ENCODE peak calls at places on chromosomes 7 and 10, in five cellular contexts. R is head of caudate nucleus, E is SW 1271, L is CD14-positive monocyte, N is T-cell. J is an unnamed sample.

GRCh38 chr7:110988890-110989501 is 101.9 kb upstream of the LRRN3 start:
- DNase-seq in E (no peak), L (no peak), N (no peak), R (no peak), J (no peak)

GRCh38 chr10:95221124-95221523 is 27.1 kb downstream of the ACSM6 start:
- DNase-seq in L (no peak), N (no peak), R (no peak), E (no peak), J (no peak)

GRCh38 chr7:108014200-108014599 is 11.2 kb upstream of the LAMB1 start:
- DNase-seq in L (no peak), E (no peak), R (no peak), N (no peak), J (no peak)

GRCh38 chr10:4270116-4270515 is 485.1 kb upstream of the KLF6 start:
- DNase-seq in N (no peak), E (no peak), L (peak; percentile 51), R (no peak), J (peak; percentile 60)

GRCh38 chr7:70477051-70478010 is 654.6 kb upstream of the GALNT17 start:
- DNase-seq in R (no peak), E (no peak), N (no peak), L (no peak), J (no peak)

GRCh38 chr7:155292680-155293226 is 4.9 kb upstream of the INSIG1 start:
- DNase-seq in E (no peak), N (no peak), L (no peak), R (no peak), J (no peak)

GRCh38 chr7:31000161-31000693 is 36.5 kb downstream of the GHRHR start:
- DNase-seq in R (no peak), L (no peak), N (no peak), E (no peak), J (no peak)

GRCh38 chr10:102261196-102261595 is 15.9 kb downstream of the GBF1 start:
- DNase-seq in E (no peak), R (no peak), L (no peak), N (no peak), J (no peak)

J was measured in Ammon's horn.